ENCODE peak calls at places on chromosomes 16 and 17, in four cellular contexts. One of them, this sample, is unnamed.

GRCh38 chr17:51224615-51225262 is 35.1 kb downstream of the MBTD1 start:
- DNase-seq in GM12878: no peak
- DNase-seq in IMR-90: no peak
- DNase-seq in astrocyte of the cerebellum: no peak
- DNase-seq in this sample: no peak

GRCh38 chr17:81582769-81583168 is 30.6 kb upstream of the FAAP100 start:
- DNase-seq in astrocyte of the cerebellum: no peak
- DNase-seq in GM12878: no peak
- DNase-seq in IMR-90: no peak
- DNase-seq in this sample: no peak

GRCh38 chr16:74700206-74701040 is at the start of gene MLKL:
- DNase-seq in astrocyte of the cerebellum: no peak
- DNase-seq in GM12878: peak; percentile 11
- DNase-seq in IMR-90: peak; percentile 26
- DNase-seq in this sample: peak; percentile 60

GRCh38 chr17:34423978-34424813 is 61.2 kb upstream of the CCL1 start:
- DNase-seq in IMR-90: no peak
- DNase-seq in GM12878: no peak
- DNase-seq in astrocyte of the cerebellum: no peak
- DNase-seq in this sample: no peak

GRCh38 chr17:68396226-68396780 is 61.0 kb downstream of the WIPI1 start:
- DNase-seq in astrocyte of the cerebellum: no peak
- DNase-seq in GM12878: no peak
- DNase-seq in IMR-90: no peak
- DNase-seq in this sample: no peak

GRCh38 chr16:58499615-58500328 is at the start of gene NDRG4:
- DNase-seq in IMR-90: peak; percentile 87
- DNase-seq in astrocyte of the cerebellum: peak; percentile 72
- DNase-seq in GM12878: no peak
- DNase-seq in this sample: peak; percentile 87

GRCh38 chr17:628507-628941 is 86.1 kb downstream of the VPS53 start:
- DNase-seq in IMR-90: no peak
- DNase-seq in astrocyte of the cerebellum: no peak
- DNase-seq in GM12878: no peak
- DNase-seq in this sample: peak; percentile 33

GRCh38 chr16:87607871-87608270 is 5.6 kb downstream of the JPH3 start:
- DNase-seq in astrocyte of the cerebellum: no peak
- DNase-seq in GM12878: no peak
- DNase-seq in IMR-90: no peak
- DNase-seq in this sample: no peak

GRCh38 chr17:9472541-9472940 is 103.1 kb downstream of the STX8 start:
- DNase-seq in GM12878: no peak
- DNase-seq in astrocyte of the cerebellum: no peak
- DNase-seq in IMR-90: peak; percentile 55
- DNase-seq in this sample: peak; percentile 4

GRCh38 chr17:8019665-8020064 is 17.2 kb downstream of the GUCY2D start:
- DNase-seq in IMR-90: peak; percentile 15
- DNase-seq in astrocyte of the cerebellum: no peak
- DNase-seq in GM12878: no peak
- DNase-seq in this sample: peak; percentile 66

GRCh38 chr16:30741461-30741914 is 6.7 kb upstream of the PHKG2 start:
- DNase-seq in astrocyte of the cerebellum: peak; percentile 71
- DNase-seq in GM12878: no peak
- DNase-seq in IMR-90: peak; percentile 92
- DNase-seq in this sample: peak; percentile 76

GRCh38 chr16:72924487-72924886 is 123.4 kb downstream of the ZFHX3 start:
- DNase-seq in GM12878: no peak
- DNase-seq in astrocyte of the cerebellum: no peak
- DNase-seq in IMR-90: no peak
- DNase-seq in this sample: no peak

GRCh38 chr16:28192811-28193529 is 18.8 kb downstream of the XPO6 start:
- DNase-seq in astrocyte of the cerebellum: no peak
- DNase-seq in GM12878: no peak
- DNase-seq in IMR-90: no peak
- DNase-seq in this sample: no peak

GRCh38 chr17:76566613-76566943 is 19.1 kb downstream of the ST6GALNAC2 start:
- DNase-seq in IMR-90: no peak
- DNase-seq in GM12878: no peak
- DNase-seq in astrocyte of the cerebellum: no peak
- DNase-seq in this sample: no peak

GRCh38 chr17:50537721-50538548 is 5.4 kb downstream of the EPN3 start:
- DNase-seq in GM12878: no peak
- DNase-seq in IMR-90: no peak
- DNase-seq in astrocyte of the cerebellum: no peak
- DNase-seq in this sample: no peak

GRCh38 chr17:37490022-37490587 is 414 bp downstream of the DUSP14 start:
- DNase-seq in IMR-90: peak; percentile 45
- DNase-seq in astrocyte of the cerebellum: no peak
- DNase-seq in GM12878: no peak
- DNase-seq in this sample: peak; percentile 62

GRCh38 chr16:68892214-68892613 is 48.9 kb downstream of the TANGO6 start:
- DNase-seq in astrocyte of the cerebellum: no peak
- DNase-seq in GM12878: no peak
- DNase-seq in IMR-90: no peak
- DNase-seq in this sample: no peak

GRCh38 chr17:66178642-66179041 is 13.3 kb downstream of the CEP112 start:
- DNase-seq in GM12878: no peak
- DNase-seq in astrocyte of the cerebellum: no peak
- DNase-seq in IMR-90: no peak
- DNase-seq in this sample: no peak

GRCh38 chr16:69328854-69329316 is 1.5 kb downstream of the PDF start:
- DNase-seq in GM12878: no peak
- DNase-seq in astrocyte of the cerebellum: peak; percentile 11
- DNase-seq in IMR-90: peak; percentile 62
- DNase-seq in this sample: peak; percentile 36

GRCh38 chr16:47311738-47312505 is 148.9 kb downstream of the ITFG1 start:
- DNase-seq in IMR-90: peak; percentile 57
- DNase-seq in GM12878: no peak
- DNase-seq in astrocyte of the cerebellum: peak; percentile 19
- DNase-seq in this sample: peak; percentile 7

GRCh38 chr17:13735861-13736260 is 134.1 kb upstream of the HS3ST3A1 start:
- DNase-seq in GM12878: no peak
- DNase-seq in IMR-90: no peak
- DNase-seq in astrocyte of the cerebellum: no peak
- DNase-seq in this sample: no peak

GRCh38 chr17:63250830-63251229 is 195.3 kb downstream of the CYB561 start:
- DNase-seq in IMR-90: no peak
- DNase-seq in astrocyte of the cerebellum: no peak
- DNase-seq in GM12878: no peak
- DNase-seq in this sample: peak; percentile 35

GRCh38 chr16:89701425-89702406 is at the start of gene SPATA2L:
- DNase-seq in astrocyte of the cerebellum: peak; percentile 64
- DNase-seq in GM12878: peak; percentile 73
- DNase-seq in IMR-90: peak; percentile 65
- DNase-seq in this sample: peak; percentile 86
- TF ChIP-seq CTCF in astrocyte of the cerebellum: peak; percentile 12
- TF ChIP-seq CTCF in GM12878: peak; percentile 42
- TF ChIP-seq CTCF in IMR-90: peak; percentile 27
- TF ChIP-seq CTCF in this sample: peak; percentile 10

GRCh38 chr16:48955791-48956190 is 325.8 kb downstream of the CBLN1 start:
- DNase-seq in astrocyte of the cerebellum: no peak
- DNase-seq in IMR-90: no peak
- DNase-seq in GM12878: no peak
- DNase-seq in this sample: no peak
- H3K4me3 ChIP-seq in astrocyte of the cerebellum: no peak overlapping the region
- H3K4me3 ChIP-seq in IMR-90: no peak overlapping the region
- H3K4me3 ChIP-seq in GM12878: no peak overlapping the region
- H3K4me3 ChIP-seq in this sample: no peak overlapping the region

DNA sequence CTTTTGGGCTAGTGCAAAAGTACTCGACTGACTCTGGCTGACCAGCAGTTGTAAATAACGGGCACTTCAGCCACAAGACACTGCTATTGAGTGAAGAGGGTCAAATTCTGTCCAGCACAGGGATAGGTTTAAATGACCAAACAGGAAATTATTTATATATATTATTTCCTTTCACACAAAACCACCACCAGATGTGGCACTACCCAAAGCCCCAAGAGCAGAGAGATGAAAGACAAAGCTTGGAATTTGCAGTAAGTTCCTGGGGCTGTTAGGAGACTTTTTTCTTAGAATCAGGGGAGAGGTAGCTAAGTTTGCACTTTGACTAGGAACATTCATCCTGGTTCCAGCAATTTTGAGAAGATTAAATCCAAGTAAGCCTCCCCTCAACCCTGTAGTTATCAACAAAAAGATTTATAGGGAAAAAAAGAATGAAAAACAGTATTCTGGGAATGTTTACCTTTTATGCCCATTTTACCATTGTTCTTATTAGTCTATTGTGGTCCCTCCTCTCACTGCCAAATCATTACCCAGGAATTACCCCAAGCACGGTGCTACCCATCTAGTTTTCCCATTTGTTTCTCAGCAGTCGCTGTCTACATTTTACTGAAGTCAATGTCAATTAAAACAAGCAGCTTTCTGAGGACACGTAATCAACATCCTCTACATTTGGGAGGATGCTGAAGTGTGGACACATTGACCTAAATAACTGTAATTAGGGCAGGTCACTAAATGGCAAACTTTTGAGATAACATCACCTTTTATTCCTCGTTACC is 43.5 kb downstream of the GRB7 start:
- DNase-seq in GM12878: no peak
- DNase-seq in astrocyte of the cerebellum: no peak
- DNase-seq in IMR-90: no peak
- DNase-seq in this sample: no peak
- TF ChIP-seq CTCF in GM12878: no peak
- TF ChIP-seq CTCF in astrocyte of the cerebellum: no peak
- TF ChIP-seq CTCF in IMR-90: no peak
- TF ChIP-seq CTCF in this sample: no peak

DNA sequence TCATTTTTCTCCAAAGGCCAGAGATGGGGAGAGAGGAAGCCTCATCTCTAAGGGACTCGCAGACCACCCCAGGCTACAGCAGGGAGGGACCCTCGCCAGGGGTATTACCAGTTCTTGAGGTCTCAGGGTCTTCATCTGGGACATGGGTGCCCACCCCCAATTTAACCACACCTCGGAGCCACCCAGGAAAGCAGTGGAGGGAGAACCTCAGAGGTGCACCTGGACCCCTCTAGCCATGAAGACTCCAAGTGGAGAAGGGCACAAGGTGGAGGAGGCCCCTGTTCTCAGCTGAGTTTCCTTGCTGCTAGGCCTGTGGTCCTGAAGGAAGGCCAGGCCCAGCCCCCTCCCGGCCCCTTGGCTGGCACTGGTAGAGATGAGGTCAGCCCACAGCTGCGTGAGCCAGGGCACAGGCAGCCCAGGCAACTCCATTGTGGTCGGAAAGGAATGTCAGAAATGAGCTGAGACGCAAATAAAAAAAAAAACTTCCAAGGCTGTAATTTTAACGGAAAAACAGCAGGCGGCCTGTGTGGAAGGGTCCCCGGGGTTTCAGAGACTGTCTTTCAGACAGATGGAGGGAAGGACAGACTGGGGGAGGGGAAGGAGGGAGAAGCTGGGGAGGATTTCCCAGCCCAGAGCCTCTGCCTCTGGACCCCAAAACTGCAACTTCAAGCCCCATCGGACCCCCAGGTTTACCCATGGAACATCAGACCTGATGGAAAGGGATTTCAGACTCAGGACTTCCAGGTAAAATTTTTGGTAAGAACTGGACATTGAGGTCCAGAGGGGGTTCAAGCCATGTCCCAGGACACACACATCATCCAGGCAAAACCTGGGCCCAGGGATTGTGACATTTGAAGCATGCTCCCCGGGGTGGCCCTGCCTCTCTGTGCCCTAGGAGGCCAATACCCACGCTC is 25.5 kb upstream of the MRPS23 start:
- DNase-seq in GM12878: no peak
- DNase-seq in IMR-90: peak; percentile 99
- DNase-seq in astrocyte of the cerebellum: peak; percentile 96
- DNase-seq in this sample: peak; percentile 99
- H3K4me3 ChIP-seq in GM12878: no peak overlapping the region
- H3K4me3 ChIP-seq in IMR-90: no peak overlapping the region
- H3K4me3 ChIP-seq in astrocyte of the cerebellum: no peak overlapping the region
- H3K4me3 ChIP-seq in this sample: no peak overlapping the region

GRCh38 chr16:70805380-70805779 is 4.4 kb upstream of the VAC14 start:
- DNase-seq in astrocyte of the cerebellum: no peak
- DNase-seq in GM12878: no peak
- DNase-seq in IMR-90: peak; percentile 11
- DNase-seq in this sample: peak; percentile 61

GRCh38 chr16:70809392-70810060 is 8.6 kb upstream of the VAC14 start:
- DNase-seq in GM12878: no peak
- DNase-seq in astrocyte of the cerebellum: no peak
- DNase-seq in IMR-90: no peak
- DNase-seq in this sample: no peak

GRCh38 chr16:70804729-70805169 is 3.8 kb upstream of the VAC14 start:
- DNase-seq in GM12878: no peak
- DNase-seq in IMR-90: no peak
- DNase-seq in astrocyte of the cerebellum: no peak
- DNase-seq in this sample: no peak

GRCh38 chr16:70805787-70806186 is 4.8 kb upstream of the VAC14 start:
- DNase-seq in IMR-90: peak; percentile 91
- DNase-seq in astrocyte of the cerebellum: no peak
- DNase-seq in GM12878: no peak
- DNase-seq in this sample: peak; percentile 93

DNA sequence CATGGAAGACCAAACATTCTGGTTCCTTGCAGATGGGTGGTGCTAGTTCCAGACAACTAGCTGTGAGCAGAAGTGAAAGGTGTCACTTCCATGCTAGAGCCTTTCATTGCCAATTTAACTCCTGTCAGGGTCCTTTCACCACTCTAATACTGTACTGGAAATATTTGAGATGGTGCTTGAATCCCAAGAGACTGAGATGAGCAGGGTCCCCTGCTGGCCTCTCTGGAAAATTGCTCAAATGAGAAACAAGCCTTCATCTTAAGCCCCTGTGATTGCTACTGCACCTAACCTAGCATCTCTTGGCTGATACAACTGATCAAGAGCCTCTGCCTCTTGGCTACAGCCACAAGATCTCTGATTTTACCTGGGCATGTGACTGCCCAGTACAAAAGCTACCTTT is 7.4 kb upstream of the VAC14 start:
- DNase-seq in GM12878: no peak
- DNase-seq in astrocyte of the cerebellum: no peak
- DNase-seq in IMR-90: no peak
- DNase-seq in this sample: no peak
- TF ChIP-seq CTCF in GM12878: no peak
- TF ChIP-seq CTCF in astrocyte of the cerebellum: peak; percentile 16
- TF ChIP-seq CTCF in IMR-90: no peak
- TF ChIP-seq CTCF in this sample: peak; percentile 3

DNA sequence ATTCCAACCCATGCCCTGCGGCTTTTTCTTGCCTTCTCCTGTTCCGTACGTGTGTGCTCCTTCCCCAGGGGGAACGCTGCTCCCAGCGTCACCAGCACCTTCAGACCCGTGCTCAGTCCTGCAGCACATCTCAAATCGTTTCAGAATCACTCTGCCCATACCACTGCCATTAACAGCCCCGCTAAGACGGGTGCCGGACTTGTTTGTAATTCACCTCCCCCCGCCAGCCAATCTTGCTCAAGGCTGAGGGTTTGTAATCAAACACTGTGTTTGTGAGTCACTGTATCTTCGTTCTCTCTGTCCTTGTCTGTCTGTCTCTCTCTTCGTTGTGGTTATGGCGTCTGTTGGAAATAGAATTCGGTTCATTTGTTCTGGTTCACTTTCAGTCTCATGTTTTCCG is 17.3 kb downstream of the CARD14 start:
- DNase-seq in GM12878: no peak
- DNase-seq in astrocyte of the cerebellum: no peak
- DNase-seq in IMR-90: peak; percentile 39
- DNase-seq in this sample: peak; percentile 36
- H3K4me3 ChIP-seq in GM12878: no peak overlapping the region
- H3K4me3 ChIP-seq in astrocyte of the cerebellum: no peak overlapping the region
- H3K4me3 ChIP-seq in IMR-90: no peak overlapping the region
- H3K4me3 ChIP-seq in this sample: peak overlapping the region; percentile 39

This sample was measured in cardiac fibroblast.